ENCODE peak calls at places on chromosomes 11 and 22, in five cellular contexts. O, P, C, U and B are unnamed samples.

GRCh38 chr11:134037093-134037908 is 31.6 kb upstream of the JAM3 start:
- DNase-seq in P (peak), C (peak), U (peak), O (peak), B (no peak)

GRCh38 chr11:71452354-71453020 is 516 bp upstream of the NADSYN1 start:
- DNase-seq in U (no peak), C (peak), O (peak), P (peak), B (peak)

GRCh38 chr11:110305169-110306018 is 9.0 kb upstream of the RDX start:
- DNase-seq in U (no peak), C (no peak), P (no peak), O (peak), B (no peak)

GRCh38 chr11:3021125-3021524 is 29.0 kb upstream of the NAP1L4 start:
- DNase-seq in U (no peak), P (peak), C (no peak), O (no peak), B (no peak)

GRCh38 chr11:46248270-46249102 is 29.0 kb upstream of the CREB3L1 start:
- DNase-seq in P (no peak), C (no peak), U (no peak), O (no peak), B (no peak)

GRCh38 chr11:33542921-33543320 is 157.7 kb downstream of the C11orf91 start:
- DNase-seq in P (peak), U (no peak), O (peak), C (peak), B (no peak)

GRCh38 chr11:118652681-118653181 is 26.7 kb downstream of the TREH start:
- DNase-seq in P (no peak), C (no peak), U (no peak), O (no peak), B (no peak)

GRCh38 chr11:118625976-118626375 is 18.6 kb downstream of the PHLDB1 start:
- DNase-seq in P (no peak), C (no peak), U (no peak), O (no peak), B (no peak)

GRCh38 chr22:34000879-34001526 is 80.7 kb upstream of the LARGE1 start:
- DNase-seq in P (no peak), C (no peak), O (no peak), U (no peak), B (no peak)

GRCh38 chr11:125072961-125073590 is 10.0 kb downstream of the SLC37A2 start:
- DNase-seq in P (no peak), U (no peak), C (peak), O (no peak), B (no peak)

GRCh38 chr11:15038963-15039362 is 34.4 kb upstream of the CALCB start:
- DNase-seq in U (no peak), O (no peak), P (no peak), C (no peak), B (no peak)

GRCh38 chr11:72239296-72239848 is 4.6 kb downstream of the PHOX2A start:
- DNase-seq in P (peak), C (peak), O (no peak), U (no peak), B (no peak)

GRCh38 chr22:46875089-46875488 is 112.6 kb downstream of the TBC1D22A start:
- DNase-seq in O (no peak), C (no peak), U (no peak), P (no peak), B (no peak)

GRCh38 chr11:95081010-95081409 is 8.6 kb upstream of the ENDOD1 start:
- DNase-seq in U (no peak), P (no peak), C (no peak), O (no peak), B (no peak)

GRCh38 chr11:20647976-20648565 is 21.3 kb upstream of the NELL1 start:
- DNase-seq in P (peak), O (peak), U (no peak), C (no peak), B (no peak)

GRCh38 chr11:2307733-2308331 is 6.0 kb downstream of the TSPAN32 start:
- DNase-seq in C (peak), U (peak), O (no peak), P (no peak), B (peak)

GRCh38 chr11:125404136-125404810 is 91.8 kb downstream of the FEZ1 start:
- DNase-seq in U (no peak), O (no peak), C (no peak), P (no peak), B (no peak)

GRCh38 chr22:44403166-44403565 is 90.4 kb upstream of the SHISAL1 start:
- DNase-seq in C (no peak), U (peak), O (no peak), P (no peak), B (no peak)

GRCh38 chr11:76794371-76795284 is 11.5 kb downstream of the TSKU start:
- DNase-seq in U (no peak), P (no peak), O (no peak), C (no peak), B (peak)

GRCh38 chr11:68369161-68369560 is 56.8 kb downstream of the LRP5 start:
- DNase-seq in P (no peak), U (no peak), C (no peak), O (no peak), B (no peak)

GRCh38 chr22:29310863-29311339 is 4.5 kb downstream of the GAS2L1 start:
- DNase-seq in O (peak), C (peak), P (peak), U (peak), B (peak)

GRCh38 chr22:29539105-29539504 is 14.5 kb downstream of the THOC5 start:
- DNase-seq in C (no peak), U (no peak), O (no peak), P (no peak), B (no peak)

GRCh38 chr11:64063741-64064140 is 28.0 kb downstream of the FLRT1 start:
- DNase-seq in U (no peak), O (no peak), P (no peak), C (no peak), B (no peak)

GRCh38 chr11:80163011-80163410 is 722.2 kb upstream of the TENM4 start:
- DNase-seq in U (no peak), C (no peak), O (no peak), P (no peak), B (no peak)

GRCh38 chr11:9609002-9609759 is 35.7 kb downstream of the WEE1 start:
- DNase-seq in C (no peak), U (no peak), P (no peak), O (no peak), B (no peak)

GRCh38 chr11:43845816-43846215 is 34.8 kb upstream of the ALKBH3 start:
- DNase-seq in U (no peak), O (no peak), C (no peak), P (no peak), B (no peak)

GRCh38 chr11:117976445-117976844 is 9.7 kb upstream of the IL10RA start:
- DNase-seq in C (no peak), O (no peak), U (no peak), P (no peak), B (no peak)